ENCODE peak calls at places on chromosomes 7 and 10, in ten cellular contexts. One of them, this sample, is unnamed.
A peak's percentile ranks its signal among the peaks of the same experiment; 100 is the strongest.

GRCh38 chr7:100072462-100072861 is 9.1 kb downstream of the ZNF3 start:
- DNase-seq in M059J: no peak
- DNase-seq in astrocyte of the spinal cord: no peak
- DNase-seq in activated naive CD8-positive, alpha-beta T cell treated with anti-CD3 and anti-CD28 coated beads, Interleukin-2, amount 50 U/mL, for 24 hours: no peak
- DNase-seq in KBM-7: no peak
- DNase-seq in NK-92 treated with Interleukin-12 subunit alpha and Interleukin-12 subunit beta, amount 100 ng/mL, for 24 hours: no peak
- DNase-seq in stimulated activated CD4-positive, alpha-beta T cell treated with anti-CD3 and anti-CD28 coated beads, Interleukin-2, amount 100 ng/mL, for 4 hours: no peak
- DNase-seq in activated CD8-positive, alpha-beta T cell treated with anti-CD3 and anti-CD28 coated beads for 36 hours: no peak
- DNase-seq in stimulated activated CD8-positive, alpha-beta memory T cell treated with anti-CD3 and anti-CD28 coated beads, Interleukin-15, amount 100 ng/mL, for 24 hours: no peak
- DNase-seq in HFF-Myc: no peak
- DNase-seq in this sample: no peak

GRCh38 chr10:119323085-119323670 is 115.8 kb downstream of the GRK5 start:
- DNase-seq in M059J: no peak
- DNase-seq in activated naive CD8-positive, alpha-beta T cell treated with anti-CD3 and anti-CD28 coated beads, Interleukin-2, amount 50 U/mL, for 24 hours: no peak
- DNase-seq in NK-92 treated with Interleukin-12 subunit alpha and Interleukin-12 subunit beta, amount 100 ng/mL, for 24 hours: no peak
- DNase-seq in astrocyte of the spinal cord: no peak
- DNase-seq in activated CD8-positive, alpha-beta T cell treated with anti-CD3 and anti-CD28 coated beads for 36 hours: no peak
- DNase-seq in KBM-7: no peak
- DNase-seq in stimulated activated CD4-positive, alpha-beta T cell treated with anti-CD3 and anti-CD28 coated beads, Interleukin-2, amount 100 ng/mL, for 4 hours: no peak
- DNase-seq in HFF-Myc: no peak
- DNase-seq in stimulated activated CD8-positive, alpha-beta memory T cell treated with anti-CD3 and anti-CD28 coated beads, Interleukin-15, amount 100 ng/mL, for 24 hours: no peak
- DNase-seq in this sample: no peak

GRCh38 chr7:29287366-29287765 is 92.8 kb downstream of the CHN2 start:
- DNase-seq in astrocyte of the spinal cord: peak; percentile 91
- DNase-seq in activated naive CD8-positive, alpha-beta T cell treated with anti-CD3 and anti-CD28 coated beads, Interleukin-2, amount 50 U/mL, for 24 hours: no peak
- DNase-seq in KBM-7: no peak
- DNase-seq in stimulated activated CD4-positive, alpha-beta T cell treated with anti-CD3 and anti-CD28 coated beads, Interleukin-2, amount 100 ng/mL, for 4 hours: no peak
- DNase-seq in M059J: peak; percentile 83
- DNase-seq in activated CD8-positive, alpha-beta T cell treated with anti-CD3 and anti-CD28 coated beads for 36 hours: no peak
- DNase-seq in HFF-Myc: no peak
- DNase-seq in NK-92 treated with Interleukin-12 subunit alpha and Interleukin-12 subunit beta, amount 100 ng/mL, for 24 hours: no peak
- DNase-seq in stimulated activated CD8-positive, alpha-beta memory T cell treated with anti-CD3 and anti-CD28 coated beads, Interleukin-15, amount 100 ng/mL, for 24 hours: no peak
- DNase-seq in this sample: no peak

GRCh38 chr10:89653410-89653828 is 8.4 kb upstream of the PANK1 start:
- DNase-seq in KBM-7: no peak
- DNase-seq in activated CD8-positive, alpha-beta T cell treated with anti-CD3 and anti-CD28 coated beads for 36 hours: no peak
- DNase-seq in HFF-Myc: no peak
- DNase-seq in stimulated activated CD4-positive, alpha-beta T cell treated with anti-CD3 and anti-CD28 coated beads, Interleukin-2, amount 100 ng/mL, for 4 hours: no peak
- DNase-seq in M059J: peak; percentile 89
- DNase-seq in stimulated activated CD8-positive, alpha-beta memory T cell treated with anti-CD3 and anti-CD28 coated beads, Interleukin-15, amount 100 ng/mL, for 24 hours: no peak
- DNase-seq in NK-92 treated with Interleukin-12 subunit alpha and Interleukin-12 subunit beta, amount 100 ng/mL, for 24 hours: no peak
- DNase-seq in astrocyte of the spinal cord: peak; percentile 86
- DNase-seq in activated naive CD8-positive, alpha-beta T cell treated with anti-CD3 and anti-CD28 coated beads, Interleukin-2, amount 50 U/mL, for 24 hours: no peak
- DNase-seq in this sample: no peak

GRCh38 chr10:31617767-31618166 is 298.8 kb downstream of the ZEB1 start:
- DNase-seq in M059J: no peak
- DNase-seq in stimulated activated CD8-positive, alpha-beta memory T cell treated with anti-CD3 and anti-CD28 coated beads, Interleukin-15, amount 100 ng/mL, for 24 hours: no peak
- DNase-seq in stimulated activated CD4-positive, alpha-beta T cell treated with anti-CD3 and anti-CD28 coated beads, Interleukin-2, amount 100 ng/mL, for 4 hours: no peak
- DNase-seq in astrocyte of the spinal cord: no peak
- DNase-seq in activated naive CD8-positive, alpha-beta T cell treated with anti-CD3 and anti-CD28 coated beads, Interleukin-2, amount 50 U/mL, for 24 hours: no peak
- DNase-seq in KBM-7: no peak
- DNase-seq in activated CD8-positive, alpha-beta T cell treated with anti-CD3 and anti-CD28 coated beads for 36 hours: no peak
- DNase-seq in NK-92 treated with Interleukin-12 subunit alpha and Interleukin-12 subunit beta, amount 100 ng/mL, for 24 hours: no peak
- DNase-seq in HFF-Myc: no peak
- DNase-seq in this sample: no peak

GRCh38 chr10:58754419-58755180 is 241.9 kb downstream of the BICC1 start:
- DNase-seq in activated CD8-positive, alpha-beta T cell treated with anti-CD3 and anti-CD28 coated beads for 36 hours: no peak
- DNase-seq in HFF-Myc: no peak
- DNase-seq in stimulated activated CD4-positive, alpha-beta T cell treated with anti-CD3 and anti-CD28 coated beads, Interleukin-2, amount 100 ng/mL, for 4 hours: no peak
- DNase-seq in KBM-7: no peak
- DNase-seq in stimulated activated CD8-positive, alpha-beta memory T cell treated with anti-CD3 and anti-CD28 coated beads, Interleukin-15, amount 100 ng/mL, for 24 hours: no peak
- DNase-seq in astrocyte of the spinal cord: peak; percentile 59
- DNase-seq in M059J: no peak
- DNase-seq in NK-92 treated with Interleukin-12 subunit alpha and Interleukin-12 subunit beta, amount 100 ng/mL, for 24 hours: no peak
- DNase-seq in activated naive CD8-positive, alpha-beta T cell treated with anti-CD3 and anti-CD28 coated beads, Interleukin-2, amount 50 U/mL, for 24 hours: no peak
- DNase-seq in this sample: no peak

GRCh38 chr7:128703605-128704004 is 31.5 kb downstream of the GARIN1A start:
- DNase-seq in HFF-Myc: no peak
- DNase-seq in activated naive CD8-positive, alpha-beta T cell treated with anti-CD3 and anti-CD28 coated beads, Interleukin-2, amount 50 U/mL, for 24 hours: no peak
- DNase-seq in NK-92 treated with Interleukin-12 subunit alpha and Interleukin-12 subunit beta, amount 100 ng/mL, for 24 hours: no peak
- DNase-seq in M059J: peak; percentile 47
- DNase-seq in activated CD8-positive, alpha-beta T cell treated with anti-CD3 and anti-CD28 coated beads for 36 hours: no peak
- DNase-seq in stimulated activated CD8-positive, alpha-beta memory T cell treated with anti-CD3 and anti-CD28 coated beads, Interleukin-15, amount 100 ng/mL, for 24 hours: no peak
- DNase-seq in stimulated activated CD4-positive, alpha-beta T cell treated with anti-CD3 and anti-CD28 coated beads, Interleukin-2, amount 100 ng/mL, for 4 hours: no peak
- DNase-seq in astrocyte of the spinal cord: no peak
- DNase-seq in KBM-7: no peak
- DNase-seq in this sample: no peak

GRCh38 chr10:116056445-116057293 is 216.3 kb downstream of the GFRA1 start:
- DNase-seq in KBM-7: no peak
- DNase-seq in M059J: no peak
- DNase-seq in activated CD8-positive, alpha-beta T cell treated with anti-CD3 and anti-CD28 coated beads for 36 hours: no peak
- DNase-seq in stimulated activated CD8-positive, alpha-beta memory T cell treated with anti-CD3 and anti-CD28 coated beads, Interleukin-15, amount 100 ng/mL, for 24 hours: no peak
- DNase-seq in HFF-Myc: no peak
- DNase-seq in astrocyte of the spinal cord: no peak
- DNase-seq in stimulated activated CD4-positive, alpha-beta T cell treated with anti-CD3 and anti-CD28 coated beads, Interleukin-2, amount 100 ng/mL, for 4 hours: no peak
- DNase-seq in activated naive CD8-positive, alpha-beta T cell treated with anti-CD3 and anti-CD28 coated beads, Interleukin-2, amount 50 U/mL, for 24 hours: no peak
- DNase-seq in NK-92 treated with Interleukin-12 subunit alpha and Interleukin-12 subunit beta, amount 100 ng/mL, for 24 hours: no peak
- DNase-seq in this sample: no peak

GRCh38 chr7:36176688-36177087 is 23.6 kb downstream of the EEPD1 start:
- DNase-seq in HFF-Myc: no peak
- DNase-seq in NK-92 treated with Interleukin-12 subunit alpha and Interleukin-12 subunit beta, amount 100 ng/mL, for 24 hours: no peak
- DNase-seq in activated CD8-positive, alpha-beta T cell treated with anti-CD3 and anti-CD28 coated beads for 36 hours: no peak
- DNase-seq in M059J: no peak
- DNase-seq in stimulated activated CD4-positive, alpha-beta T cell treated with anti-CD3 and anti-CD28 coated beads, Interleukin-2, amount 100 ng/mL, for 4 hours: no peak
- DNase-seq in KBM-7: no peak
- DNase-seq in astrocyte of the spinal cord: no peak
- DNase-seq in activated naive CD8-positive, alpha-beta T cell treated with anti-CD3 and anti-CD28 coated beads, Interleukin-2, amount 50 U/mL, for 24 hours: no peak
- DNase-seq in stimulated activated CD8-positive, alpha-beta memory T cell treated with anti-CD3 and anti-CD28 coated beads, Interleukin-15, amount 100 ng/mL, for 24 hours: no peak
- DNase-seq in this sample: no peak

GRCh38 chr7:5472432-5473315 is 49.0 kb upstream of the TNRC18 start:
- DNase-seq in astrocyte of the spinal cord: no peak
- DNase-seq in HFF-Myc: no peak
- DNase-seq in activated naive CD8-positive, alpha-beta T cell treated with anti-CD3 and anti-CD28 coated beads, Interleukin-2, amount 50 U/mL, for 24 hours: no peak
- DNase-seq in activated CD8-positive, alpha-beta T cell treated with anti-CD3 and anti-CD28 coated beads for 36 hours: peak; percentile 38
- DNase-seq in NK-92 treated with Interleukin-12 subunit alpha and Interleukin-12 subunit beta, amount 100 ng/mL, for 24 hours: no peak
- DNase-seq in stimulated activated CD8-positive, alpha-beta memory T cell treated with anti-CD3 and anti-CD28 coated beads, Interleukin-15, amount 100 ng/mL, for 24 hours: no peak
- DNase-seq in M059J: no peak
- DNase-seq in stimulated activated CD4-positive, alpha-beta T cell treated with anti-CD3 and anti-CD28 coated beads, Interleukin-2, amount 100 ng/mL, for 4 hours: no peak
- DNase-seq in KBM-7: peak; percentile 81
- DNase-seq in this sample: peak; percentile 75

GRCh38 chr10:95229724-95230627 is 35.9 kb downstream of the ACSM6 start:
- DNase-seq in KBM-7: no peak
- DNase-seq in activated naive CD8-positive, alpha-beta T cell treated with anti-CD3 and anti-CD28 coated beads, Interleukin-2, amount 50 U/mL, for 24 hours: no peak
- DNase-seq in stimulated activated CD4-positive, alpha-beta T cell treated with anti-CD3 and anti-CD28 coated beads, Interleukin-2, amount 100 ng/mL, for 4 hours: no peak
- DNase-seq in stimulated activated CD8-positive, alpha-beta memory T cell treated with anti-CD3 and anti-CD28 coated beads, Interleukin-15, amount 100 ng/mL, for 24 hours: no peak
- DNase-seq in activated CD8-positive, alpha-beta T cell treated with anti-CD3 and anti-CD28 coated beads for 36 hours: no peak
- DNase-seq in HFF-Myc: peak; percentile 94
- DNase-seq in astrocyte of the spinal cord: peak; percentile 94
- DNase-seq in NK-92 treated with Interleukin-12 subunit alpha and Interleukin-12 subunit beta, amount 100 ng/mL, for 24 hours: no peak
- DNase-seq in M059J: peak; percentile 99
- DNase-seq in this sample: peak; percentile 41

GRCh38 chr10:96473866-96474265 is 39.9 kb downstream of the TLL2 start:
- DNase-seq in stimulated activated CD4-positive, alpha-beta T cell treated with anti-CD3 and anti-CD28 coated beads, Interleukin-2, amount 100 ng/mL, for 4 hours: no peak
- DNase-seq in activated naive CD8-positive, alpha-beta T cell treated with anti-CD3 and anti-CD28 coated beads, Interleukin-2, amount 50 U/mL, for 24 hours: no peak
- DNase-seq in NK-92 treated with Interleukin-12 subunit alpha and Interleukin-12 subunit beta, amount 100 ng/mL, for 24 hours: no peak
- DNase-seq in astrocyte of the spinal cord: no peak
- DNase-seq in HFF-Myc: no peak
- DNase-seq in KBM-7: no peak
- DNase-seq in M059J: no peak
- DNase-seq in stimulated activated CD8-positive, alpha-beta memory T cell treated with anti-CD3 and anti-CD28 coated beads, Interleukin-15, amount 100 ng/mL, for 24 hours: no peak
- DNase-seq in activated CD8-positive, alpha-beta T cell treated with anti-CD3 and anti-CD28 coated beads for 36 hours: no peak
- DNase-seq in this sample: no peak

GRCh38 chr7:27868117-27868516 is 128.2 kb downstream of the TAX1BP1 start:
- DNase-seq in activated naive CD8-positive, alpha-beta T cell treated with anti-CD3 and anti-CD28 coated beads, Interleukin-2, amount 50 U/mL, for 24 hours: no peak
- DNase-seq in stimulated activated CD8-positive, alpha-beta memory T cell treated with anti-CD3 and anti-CD28 coated beads, Interleukin-15, amount 100 ng/mL, for 24 hours: no peak
- DNase-seq in HFF-Myc: no peak
- DNase-seq in astrocyte of the spinal cord: no peak
- DNase-seq in activated CD8-positive, alpha-beta T cell treated with anti-CD3 and anti-CD28 coated beads for 36 hours: no peak
- DNase-seq in stimulated activated CD4-positive, alpha-beta T cell treated with anti-CD3 and anti-CD28 coated beads, Interleukin-2, amount 100 ng/mL, for 4 hours: no peak
- DNase-seq in KBM-7: no peak
- DNase-seq in M059J: peak; percentile 19
- DNase-seq in NK-92 treated with Interleukin-12 subunit alpha and Interleukin-12 subunit beta, amount 100 ng/mL, for 24 hours: no peak
- DNase-seq in this sample: no peak

GRCh38 chr10:125155101-125155500 is 5.3 kb downstream of the CTBP2 start:
- DNase-seq in HFF-Myc: no peak
- DNase-seq in activated CD8-positive, alpha-beta T cell treated with anti-CD3 and anti-CD28 coated beads for 36 hours: no peak
- DNase-seq in astrocyte of the spinal cord: no peak
- DNase-seq in NK-92 treated with Interleukin-12 subunit alpha and Interleukin-12 subunit beta, amount 100 ng/mL, for 24 hours: no peak
- DNase-seq in KBM-7: no peak
- DNase-seq in stimulated activated CD8-positive, alpha-beta memory T cell treated with anti-CD3 and anti-CD28 coated beads, Interleukin-15, amount 100 ng/mL, for 24 hours: no peak
- DNase-seq in M059J: no peak
- DNase-seq in activated naive CD8-positive, alpha-beta T cell treated with anti-CD3 and anti-CD28 coated beads, Interleukin-2, amount 50 U/mL, for 24 hours: no peak
- DNase-seq in stimulated activated CD4-positive, alpha-beta T cell treated with anti-CD3 and anti-CD28 coated beads, Interleukin-2, amount 100 ng/mL, for 4 hours: no peak
- DNase-seq in this sample: no peak

GRCh38 chr7:50711271-50712175 is 71.2 kb downstream of the GRB10 start:
- DNase-seq in HFF-Myc: no peak
- DNase-seq in KBM-7: no peak
- DNase-seq in stimulated activated CD8-positive, alpha-beta memory T cell treated with anti-CD3 and anti-CD28 coated beads, Interleukin-15, amount 100 ng/mL, for 24 hours: no peak
- DNase-seq in activated CD8-positive, alpha-beta T cell treated with anti-CD3 and anti-CD28 coated beads for 36 hours: no peak
- DNase-seq in M059J: no peak
- DNase-seq in astrocyte of the spinal cord: no peak
- DNase-seq in stimulated activated CD4-positive, alpha-beta T cell treated with anti-CD3 and anti-CD28 coated beads, Interleukin-2, amount 100 ng/mL, for 4 hours: no peak
- DNase-seq in NK-92 treated with Interleukin-12 subunit alpha and Interleukin-12 subunit beta, amount 100 ng/mL, for 24 hours: no peak
- DNase-seq in activated naive CD8-positive, alpha-beta T cell treated with anti-CD3 and anti-CD28 coated beads, Interleukin-2, amount 50 U/mL, for 24 hours: no peak
- DNase-seq in this sample: no peak

GRCh38 chr10:3312403-3312802 is 139.8 kb upstream of the PITRM1 start:
- DNase-seq in NK-92 treated with Interleukin-12 subunit alpha and Interleukin-12 subunit beta, amount 100 ng/mL, for 24 hours: no peak
- DNase-seq in M059J: no peak
- DNase-seq in activated naive CD8-positive, alpha-beta T cell treated with anti-CD3 and anti-CD28 coated beads, Interleukin-2, amount 50 U/mL, for 24 hours: no peak
- DNase-seq in HFF-Myc: no peak
- DNase-seq in astrocyte of the spinal cord: no peak
- DNase-seq in stimulated activated CD8-positive, alpha-beta memory T cell treated with anti-CD3 and anti-CD28 coated beads, Interleukin-15, amount 100 ng/mL, for 24 hours: no peak
- DNase-seq in KBM-7: no peak
- DNase-seq in stimulated activated CD4-positive, alpha-beta T cell treated with anti-CD3 and anti-CD28 coated beads, Interleukin-2, amount 100 ng/mL, for 4 hours: no peak
- DNase-seq in activated CD8-positive, alpha-beta T cell treated with anti-CD3 and anti-CD28 coated beads for 36 hours: no peak
- DNase-seq in this sample: no peak

GRCh38 chr10:79238606-79239005 is 108.7 kb upstream of the PPIF start:
- DNase-seq in stimulated activated CD8-positive, alpha-beta memory T cell treated with anti-CD3 and anti-CD28 coated beads, Interleukin-15, amount 100 ng/mL, for 24 hours: no peak
- DNase-seq in activated naive CD8-positive, alpha-beta T cell treated with anti-CD3 and anti-CD28 coated beads, Interleukin-2, amount 50 U/mL, for 24 hours: no peak
- DNase-seq in M059J: peak; percentile 74
- DNase-seq in NK-92 treated with Interleukin-12 subunit alpha and Interleukin-12 subunit beta, amount 100 ng/mL, for 24 hours: no peak
- DNase-seq in KBM-7: no peak
- DNase-seq in astrocyte of the spinal cord: peak; percentile 30
- DNase-seq in activated CD8-positive, alpha-beta T cell treated with anti-CD3 and anti-CD28 coated beads for 36 hours: no peak
- DNase-seq in stimulated activated CD4-positive, alpha-beta T cell treated with anti-CD3 and anti-CD28 coated beads, Interleukin-2, amount 100 ng/mL, for 4 hours: no peak
- DNase-seq in HFF-Myc: no peak
- DNase-seq in this sample: no peak

GRCh38 chr10:77104459-77104980 is 533.1 kb downstream of the KCNMA1 start:
- DNase-seq in stimulated activated CD8-positive, alpha-beta memory T cell treated with anti-CD3 and anti-CD28 coated beads, Interleukin-15, amount 100 ng/mL, for 24 hours: no peak
- DNase-seq in stimulated activated CD4-positive, alpha-beta T cell treated with anti-CD3 and anti-CD28 coated beads, Interleukin-2, amount 100 ng/mL, for 4 hours: no peak
- DNase-seq in activated CD8-positive, alpha-beta T cell treated with anti-CD3 and anti-CD28 coated beads for 36 hours: no peak
- DNase-seq in HFF-Myc: peak; percentile 81
- DNase-seq in activated naive CD8-positive, alpha-beta T cell treated with anti-CD3 and anti-CD28 coated beads, Interleukin-2, amount 50 U/mL, for 24 hours: no peak
- DNase-seq in astrocyte of the spinal cord: peak; percentile 90
- DNase-seq in KBM-7: no peak
- DNase-seq in NK-92 treated with Interleukin-12 subunit alpha and Interleukin-12 subunit beta, amount 100 ng/mL, for 24 hours: no peak
- DNase-seq in M059J: peak; percentile 98
- DNase-seq in this sample: no peak

GRCh38 chr7:47047384-47047783 is 534.5 kb downstream of the TNS3 start:
- DNase-seq in activated naive CD8-positive, alpha-beta T cell treated with anti-CD3 and anti-CD28 coated beads, Interleukin-2, amount 50 U/mL, for 24 hours: no peak
- DNase-seq in M059J: peak; percentile 37
- DNase-seq in HFF-Myc: no peak
- DNase-seq in astrocyte of the spinal cord: peak; percentile 45
- DNase-seq in activated CD8-positive, alpha-beta T cell treated with anti-CD3 and anti-CD28 coated beads for 36 hours: no peak
- DNase-seq in KBM-7: no peak
- DNase-seq in NK-92 treated with Interleukin-12 subunit alpha and Interleukin-12 subunit beta, amount 100 ng/mL, for 24 hours: no peak
- DNase-seq in stimulated activated CD4-positive, alpha-beta T cell treated with anti-CD3 and anti-CD28 coated beads, Interleukin-2, amount 100 ng/mL, for 4 hours: no peak
- DNase-seq in stimulated activated CD8-positive, alpha-beta memory T cell treated with anti-CD3 and anti-CD28 coated beads, Interleukin-15, amount 100 ng/mL, for 24 hours: no peak
- DNase-seq in this sample: no peak

GRCh38 chr7:84506151-84506550 is 311.6 kb upstream of the SEMA3A start:
- DNase-seq in stimulated activated CD4-positive, alpha-beta T cell treated with anti-CD3 and anti-CD28 coated beads, Interleukin-2, amount 100 ng/mL, for 4 hours: no peak
- DNase-seq in KBM-7: no peak
- DNase-seq in activated naive CD8-positive, alpha-beta T cell treated with anti-CD3 and anti-CD28 coated beads, Interleukin-2, amount 50 U/mL, for 24 hours: no peak
- DNase-seq in HFF-Myc: no peak
- DNase-seq in NK-92 treated with Interleukin-12 subunit alpha and Interleukin-12 subunit beta, amount 100 ng/mL, for 24 hours: no peak
- DNase-seq in activated CD8-positive, alpha-beta T cell treated with anti-CD3 and anti-CD28 coated beads for 36 hours: no peak
- DNase-seq in stimulated activated CD8-positive, alpha-beta memory T cell treated with anti-CD3 and anti-CD28 coated beads, Interleukin-15, amount 100 ng/mL, for 24 hours: no peak
- DNase-seq in astrocyte of the spinal cord: no peak
- DNase-seq in M059J: peak; percentile 25
- DNase-seq in this sample: no peak

GRCh38 chr7:50824882-50825281 is 42.2 kb upstream of the GRB10 start:
- DNase-seq in stimulated activated CD4-positive, alpha-beta T cell treated with anti-CD3 and anti-CD28 coated beads, Interleukin-2, amount 100 ng/mL, for 4 hours: no peak
- DNase-seq in activated naive CD8-positive, alpha-beta T cell treated with anti-CD3 and anti-CD28 coated beads, Interleukin-2, amount 50 U/mL, for 24 hours: no peak
- DNase-seq in M059J: no peak
- DNase-seq in NK-92 treated with Interleukin-12 subunit alpha and Interleukin-12 subunit beta, amount 100 ng/mL, for 24 hours: no peak
- DNase-seq in HFF-Myc: no peak
- DNase-seq in stimulated activated CD8-positive, alpha-beta memory T cell treated with anti-CD3 and anti-CD28 coated beads, Interleukin-15, amount 100 ng/mL, for 24 hours: no peak
- DNase-seq in astrocyte of the spinal cord: no peak
- DNase-seq in KBM-7: no peak
- DNase-seq in activated CD8-positive, alpha-beta T cell treated with anti-CD3 and anti-CD28 coated beads for 36 hours: no peak
- DNase-seq in this sample: no peak

GRCh38 chr10:79095316-79095715 is 26.6 kb downstream of the ZMIZ1 start:
- DNase-seq in HFF-Myc: no peak
- DNase-seq in stimulated activated CD4-positive, alpha-beta T cell treated with anti-CD3 and anti-CD28 coated beads, Interleukin-2, amount 100 ng/mL, for 4 hours: no peak
- DNase-seq in astrocyte of the spinal cord: no peak
- DNase-seq in KBM-7: no peak
- DNase-seq in activated naive CD8-positive, alpha-beta T cell treated with anti-CD3 and anti-CD28 coated beads, Interleukin-2, amount 50 U/mL, for 24 hours: no peak
- DNase-seq in stimulated activated CD8-positive, alpha-beta memory T cell treated with anti-CD3 and anti-CD28 coated beads, Interleukin-15, amount 100 ng/mL, for 24 hours: no peak
- DNase-seq in M059J: no peak
- DNase-seq in NK-92 treated with Interleukin-12 subunit alpha and Interleukin-12 subunit beta, amount 100 ng/mL, for 24 hours: no peak
- DNase-seq in activated CD8-positive, alpha-beta T cell treated with anti-CD3 and anti-CD28 coated beads for 36 hours: no peak
- DNase-seq in this sample: no peak

GRCh38 chr7:41999736-42000283 is 237.2 kb downstream of the GLI3 start:
- DNase-seq in activated naive CD8-positive, alpha-beta T cell treated with anti-CD3 and anti-CD28 coated beads, Interleukin-2, amount 50 U/mL, for 24 hours: no peak
- DNase-seq in M059J: no peak
- DNase-seq in astrocyte of the spinal cord: no peak
- DNase-seq in stimulated activated CD8-positive, alpha-beta memory T cell treated with anti-CD3 and anti-CD28 coated beads, Interleukin-15, amount 100 ng/mL, for 24 hours: no peak
- DNase-seq in activated CD8-positive, alpha-beta T cell treated with anti-CD3 and anti-CD28 coated beads for 36 hours: no peak
- DNase-seq in KBM-7: no peak
- DNase-seq in NK-92 treated with Interleukin-12 subunit alpha and Interleukin-12 subunit beta, amount 100 ng/mL, for 24 hours: no peak
- DNase-seq in stimulated activated CD4-positive, alpha-beta T cell treated with anti-CD3 and anti-CD28 coated beads, Interleukin-2, amount 100 ng/mL, for 4 hours: no peak
- DNase-seq in HFF-Myc: no peak
- DNase-seq in this sample: no peak

GRCh38 chr10:34121125-34121973 is 693.7 kb downstream of the PARD3 start:
- DNase-seq in stimulated activated CD8-positive, alpha-beta memory T cell treated with anti-CD3 and anti-CD28 coated beads, Interleukin-15, amount 100 ng/mL, for 24 hours: no peak
- DNase-seq in KBM-7: no peak
- DNase-seq in NK-92 treated with Interleukin-12 subunit alpha and Interleukin-12 subunit beta, amount 100 ng/mL, for 24 hours: no peak
- DNase-seq in astrocyte of the spinal cord: no peak
- DNase-seq in M059J: no peak
- DNase-seq in HFF-Myc: no peak
- DNase-seq in activated CD8-positive, alpha-beta T cell treated with anti-CD3 and anti-CD28 coated beads for 36 hours: no peak
- DNase-seq in activated naive CD8-positive, alpha-beta T cell treated with anti-CD3 and anti-CD28 coated beads, Interleukin-2, amount 50 U/mL, for 24 hours: no peak
- DNase-seq in stimulated activated CD4-positive, alpha-beta T cell treated with anti-CD3 and anti-CD28 coated beads, Interleukin-2, amount 100 ng/mL, for 4 hours: no peak
- DNase-seq in this sample: no peak

GRCh38 chr10:3886666-3887251 is 101.8 kb upstream of the KLF6 start:
- DNase-seq in KBM-7: no peak
- DNase-seq in activated naive CD8-positive, alpha-beta T cell treated with anti-CD3 and anti-CD28 coated beads, Interleukin-2, amount 50 U/mL, for 24 hours: no peak
- DNase-seq in NK-92 treated with Interleukin-12 subunit alpha and Interleukin-12 subunit beta, amount 100 ng/mL, for 24 hours: no peak
- DNase-seq in M059J: peak; percentile 91
- DNase-seq in activated CD8-positive, alpha-beta T cell treated with anti-CD3 and anti-CD28 coated beads for 36 hours: no peak
- DNase-seq in stimulated activated CD8-positive, alpha-beta memory T cell treated with anti-CD3 and anti-CD28 coated beads, Interleukin-15, amount 100 ng/mL, for 24 hours: no peak
- DNase-seq in astrocyte of the spinal cord: peak; percentile 96
- DNase-seq in stimulated activated CD4-positive, alpha-beta T cell treated with anti-CD3 and anti-CD28 coated beads, Interleukin-2, amount 100 ng/mL, for 4 hours: no peak
- DNase-seq in HFF-Myc: peak; percentile 43
- DNase-seq in this sample: no peak

GRCh38 chr7:25389489-25390106 is 161.3 kb upstream of the NPVF start:
- DNase-seq in HFF-Myc: peak; percentile 4
- DNase-seq in M059J: peak; percentile 66
- DNase-seq in stimulated activated CD8-positive, alpha-beta memory T cell treated with anti-CD3 and anti-CD28 coated beads, Interleukin-15, amount 100 ng/mL, for 24 hours: no peak
- DNase-seq in activated naive CD8-positive, alpha-beta T cell treated with anti-CD3 and anti-CD28 coated beads, Interleukin-2, amount 50 U/mL, for 24 hours: no peak
- DNase-seq in astrocyte of the spinal cord: peak; percentile 50
- DNase-seq in stimulated activated CD4-positive, alpha-beta T cell treated with anti-CD3 and anti-CD28 coated beads, Interleukin-2, amount 100 ng/mL, for 4 hours: no peak
- DNase-seq in NK-92 treated with Interleukin-12 subunit alpha and Interleukin-12 subunit beta, amount 100 ng/mL, for 24 hours: no peak
- DNase-seq in KBM-7: peak; percentile 64
- DNase-seq in activated CD8-positive, alpha-beta T cell treated with anti-CD3 and anti-CD28 coated beads for 36 hours: peak; percentile 11
- DNase-seq in this sample: peak; percentile 64

GRCh38 chr7:50653116-50653854 is 88.1 kb upstream of the DDC start:
- DNase-seq in KBM-7: no peak
- DNase-seq in astrocyte of the spinal cord: peak; percentile 67
- DNase-seq in stimulated activated CD8-positive, alpha-beta memory T cell treated with anti-CD3 and anti-CD28 coated beads, Interleukin-15, amount 100 ng/mL, for 24 hours: no peak
- DNase-seq in activated CD8-positive, alpha-beta T cell treated with anti-CD3 and anti-CD28 coated beads for 36 hours: no peak
- DNase-seq in NK-92 treated with Interleukin-12 subunit alpha and Interleukin-12 subunit beta, amount 100 ng/mL, for 24 hours: no peak
- DNase-seq in HFF-Myc: no peak
- DNase-seq in stimulated activated CD4-positive, alpha-beta T cell treated with anti-CD3 and anti-CD28 coated beads, Interleukin-2, amount 100 ng/mL, for 4 hours: no peak
- DNase-seq in activated naive CD8-positive, alpha-beta T cell treated with anti-CD3 and anti-CD28 coated beads, Interleukin-2, amount 50 U/mL, for 24 hours: no peak
- DNase-seq in M059J: no peak
- DNase-seq in this sample: no peak

GRCh38 chr10:72013202-72013945 is 49.2 kb downstream of the CHST3 start:
- DNase-seq in KBM-7: no peak
- DNase-seq in astrocyte of the spinal cord: no peak
- DNase-seq in M059J: no peak
- DNase-seq in NK-92 treated with Interleukin-12 subunit alpha and Interleukin-12 subunit beta, amount 100 ng/mL, for 24 hours: no peak
- DNase-seq in HFF-Myc: no peak
- DNase-seq in stimulated activated CD4-positive, alpha-beta T cell treated with anti-CD3 and anti-CD28 coated beads, Interleukin-2, amount 100 ng/mL, for 4 hours: no peak
- DNase-seq in stimulated activated CD8-positive, alpha-beta memory T cell treated with anti-CD3 and anti-CD28 coated beads, Interleukin-15, amount 100 ng/mL, for 24 hours: no peak
- DNase-seq in activated CD8-positive, alpha-beta T cell treated with anti-CD3 and anti-CD28 coated beads for 36 hours: no peak
- DNase-seq in activated naive CD8-positive, alpha-beta T cell treated with anti-CD3 and anti-CD28 coated beads, Interleukin-2, amount 50 U/mL, for 24 hours: no peak
- DNase-seq in this sample: no peak